ENCODE peak calls at places on chromosome 19, in four cellular contexts. L is NB4; N is upper lobe of right lung; P is activated CD4-positive, alpha-beta T cell treated with anti-CD3 and anti-CD28 coated beads, Interleukin-2, amount 50 U/mL, for 24 hours. H is an unnamed sample.

GRCh38 chr19:17933414-17934129 is 757 bp downstream of the CCDC124 start:
- DNase-seq in L (no peak), N (no peak), P (no peak), H (no peak)

GRCh38 chr19:55643003-55643732 is at the start of gene ZNF581:
- DNase-seq in L (peak), N (peak), P (peak), H (peak)

GRCh38 chr19:4343845-4344713 is 717 bp downstream of the MPND start:
- DNase-seq in L (peak), N (no peak), P (no peak), H (no peak)

GRCh38 chr19:4177146-4177545 is 5.2 kb downstream of the SIRT6 start:
- DNase-seq in L (no peak), N (no peak), P (no peak), H (no peak)

GRCh38 chr19:31548941-31549340 is 199.7 kb upstream of the TSHZ3 start:
- DNase-seq in L (peak), N (no peak), P (no peak), H (no peak)

GRCh38 chr19:6577410-6578125 is 13.4 kb downstream of the CD70 start:
- DNase-seq in L (peak), N (no peak), P (no peak), H (no peak)

GRCh38 chr19:2775556-2776430 is 7.3 kb downstream of the SGTA start:
- DNase-seq in L (peak), N (peak), P (peak), H (no peak)

GRCh38 chr19:7356899-7357627 is 8.3 kb downstream of the ARHGEF18 start:
- DNase-seq in L (peak), N (no peak), P (no peak), H (no peak)

GRCh38 chr19:29668746-29669609 is 3.7 kb downstream of the PLEKHF1 start:
- DNase-seq in L (no peak), N (peak), P (no peak), H (no peak)

GRCh38 chr19:30593358-30593757 is 221.2 kb downstream of the ZNF536 start:
- DNase-seq in L (no peak), N (no peak), P (no peak), H (peak)

GRCh38 chr19:49570997-49571676 is 9.2 kb downstream of the NOSIP start:
- DNase-seq in L (peak), N (no peak), P (no peak), H (no peak)

GRCh38 chr19:21358768-21359451 is at the start of gene ZNF738:
- DNase-seq in L (peak), N (peak), P (peak), H (peak)

GRCh38 chr19:33196446-33197193 is 2.5 kb downstream of the LRP3 start:
- DNase-seq in L (no peak), N (no peak), P (no peak), H (no peak)

GRCh38 chr19:24033308-24033961 is 53.6 kb upstream of the ZNF254 start:
- DNase-seq in L (peak), N (peak), P (peak), H (peak)

GRCh38 chr19:7622933-7623685 is 6.2 kb downstream of the XAB2 start:
- DNase-seq in L (no peak), N (no peak), P (no peak), H (no peak)

H was measured in H1.